ENCODE peak calls at places on chromosomes 7 and 10, in nine cellular contexts. P is kidney; D is stomach; E is astrocyte; W is GM23338; T is ascending aorta; X is CD8-positive, alpha-beta T cell; C is OCI-LY7; N is mammary epithelial cell. I is an unnamed sample.
A peak's percentile ranks its signal among the peaks of the same experiment; 100 is the strongest.

GRCh38 chr10:88299787-88300186 is 283.3 kb downstream of the RNLS start:
- DNase-seq in P (no peak), D (no peak), E (no peak), W (no peak), T (no peak), X (no peak), C (no peak), N (no peak), I (no peak)

GRCh38 chr10:93376372-93377296 is 105.5 kb downstream of the MYOF start:
- DNase-seq in P (peak; percentile 78), D (peak; percentile 26), E (peak; percentile 83), W (peak; percentile 84), T (peak; percentile 82), X (peak; percentile 45), C (peak; percentile 69), N (peak; percentile 81), I (peak; percentile 75)

GRCh38 chr7:32330602-32331001 is 159.6 kb downstream of the LSM5 start:
- DNase-seq in P (no peak), D (no peak), E (no peak), W (no peak), T (no peak), X (no peak), C (no peak), N (no peak), I (no peak)

GRCh38 chr10:60914676-60915075 is 29.3 kb downstream of the RHOBTB1 start:
- DNase-seq in P (peak; percentile 63), D (no peak), E (peak; percentile 92), W (no peak), T (peak; percentile 81), X (no peak), C (no peak), N (no peak), I (no peak)

GRCh38 chr10:58755688-58756087 is 243.0 kb downstream of the BICC1 start:
- DNase-seq in P (no peak), D (no peak), E (peak; percentile 92), W (no peak), T (no peak), X (no peak), C (no peak), N (peak; percentile 77), I (no peak)

GRCh38 chr10:43968076-43968475 is 319.4 kb upstream of the ZNF32 start:
- DNase-seq in P (no peak), D (no peak), E (no peak), W (no peak), T (peak; percentile 22), X (no peak), C (no peak), N (no peak), I (no peak)

GRCh38 chr10:4260483-4260882 is 475.5 kb upstream of the KLF6 start:
- DNase-seq in P (no peak), D (no peak), E (peak; percentile 52), W (no peak), T (no peak), X (no peak), C (no peak), N (peak; percentile 56), I (no peak)

GRCh38 chr10:17649836-17650235 is 5.9 kb downstream of the STAM start:
- DNase-seq in P (no peak), D (no peak), E (peak; percentile 85), W (no peak), T (no peak), X (no peak), C (no peak), N (peak; percentile 20), I (no peak)

GRCh38 chr10:71346731-71347130 is 27.7 kb downstream of the SLC29A3 start:
- DNase-seq in P (no peak), D (no peak), E (no peak), W (no peak), T (no peak), X (no peak), C (no peak), N (no peak), I (no peak)

GRCh38 chr10:29392376-29393021 is 103.6 kb downstream of the LYZL1 start:
- DNase-seq in P (no peak), D (peak; percentile 40), E (no peak), W (peak; percentile 82), T (no peak), X (peak; percentile 19), C (peak; percentile 26), N (peak; percentile 19), I (peak; percentile 18)

GRCh38 chr7:131546583-131547111 is 9.8 kb downstream of the PODXL start:
- DNase-seq in P (peak; percentile 68), D (no peak), E (no peak), W (peak; percentile 95), T (no peak), X (peak; percentile 42), C (peak; percentile 60), N (no peak), I (peak; percentile 29)

GRCh38 chr7:137981668-137982067 is 20.2 kb downstream of the CREB3L2 start:
- DNase-seq in P (no peak), D (no peak), E (no peak), W (no peak), T (no peak), X (no peak), C (peak; percentile 60), N (no peak), I (no peak)
- H3K4me1 ChIP-seq in P (peaks cover 29% of the 10 kb centered on the region), D (peaks cover 99% of the 10 kb centered on the region), E (peaks cover 73% of the 10 kb centered on the region), W (peaks cover 14% of the 10 kb centered on the region), T (peaks cover 93% of the 10 kb centered on the region), X (no peaks in the 10 kb centered on the region), C (peaks cover 57% of the 10 kb centered on the region), N (peaks cover 27% of the 10 kb centered on the region), I (no peaks in the 10 kb centered on the region)

GRCh38 chr7:98163269-98163668 is 48.0 kb upstream of the BHLHA15 start:
- DNase-seq in P (no peak), D (no peak), E (no peak), W (no peak), T (no peak), X (no peak), C (no peak), N (peak; percentile 1), I (no peak)

GRCh38 chr7:98166668-98166970 is 44.6 kb upstream of the BHLHA15 start:
- DNase-seq in P (no peak), D (no peak), E (no peak), W (no peak), T (no peak), X (no peak), C (no peak), N (no peak), I (no peak)

GRCh38 chr7:98165827-98166667 is 45.2 kb upstream of the BHLHA15 start:
- DNase-seq in P (no peak), D (peak; percentile 79), E (no peak), W (peak; percentile 85), T (no peak), X (peak; percentile 68), C (peak; percentile 53), N (peak; percentile 8), I (peak; percentile 35)

GRCh38 chr7:98162758-98163157 is 48.5 kb upstream of the BHLHA15 start:
- DNase-seq in P (no peak), D (no peak), E (no peak), W (no peak), T (no peak), X (no peak), C (peak; percentile 14), N (peak; percentile 65), I (no peak)

DNA sequence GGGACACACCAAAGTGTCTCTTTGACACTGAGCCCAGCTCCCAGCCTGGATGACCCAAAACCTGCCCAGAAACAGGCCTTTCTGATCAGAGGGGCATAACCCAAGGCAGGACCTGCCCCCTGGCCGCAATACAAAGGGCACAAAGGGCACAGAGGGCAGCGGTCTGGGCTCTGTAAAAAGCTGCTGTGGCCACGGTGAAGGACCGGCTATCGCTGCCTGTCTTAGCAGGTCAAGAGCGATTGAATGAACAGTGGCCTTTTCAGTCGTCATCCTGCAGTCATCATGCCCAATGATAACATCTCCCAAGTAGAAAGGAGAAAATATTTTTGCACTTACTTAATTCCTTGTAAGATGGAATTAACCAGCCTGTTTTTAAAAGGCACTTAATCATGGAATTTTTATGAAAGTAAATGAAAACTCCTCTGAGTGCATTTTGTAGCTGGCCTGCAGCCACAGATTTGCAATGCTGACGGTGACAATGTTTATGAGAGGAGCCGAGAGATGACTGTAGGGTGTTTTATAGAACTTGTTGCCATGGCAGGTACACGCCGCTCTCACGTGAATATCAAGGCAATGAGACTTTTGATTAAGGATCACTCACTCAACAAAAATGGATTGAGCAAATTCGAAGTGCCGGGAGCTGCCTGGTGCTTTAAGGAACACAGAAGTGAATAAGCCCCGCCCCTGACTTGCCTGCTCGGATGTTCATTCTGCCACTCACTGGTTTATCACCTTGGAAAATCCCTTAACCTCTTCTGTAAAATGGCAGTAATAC is 47.3 kb upstream of the BHLHA15 start:
- DNase-seq in P (no peak), D (no peak), E (peak; percentile 69), W (no peak), T (no peak), X (no peak), C (no peak), N (peak; percentile 94), I (no peak)
- H3K27ac ChIP-seq in P (no peak overlapping the region), D (no peak overlapping the region), E (peak overlapping the region; percentile 52), W (no peak overlapping the region), T (no peak overlapping the region), X (no peak overlapping the region), C (no peak overlapping the region), N (peak overlapping the region; percentile 90), I (no peak overlapping the region)

GRCh38 chr10:80501913-80502521 is 35.7 kb upstream of the SH2D4B start:
- DNase-seq in P (no peak), D (peak; percentile 9), E (peak; percentile 40), W (no peak), T (peak; percentile 62), X (no peak), C (no peak), N (no peak), I (no peak)

GRCh38 chr10:80504897-80505465 is 32.7 kb upstream of the SH2D4B start:
- DNase-seq in P (no peak), D (no peak), E (no peak), W (no peak), T (no peak), X (no peak), C (no peak), N (peak; percentile 31), I (no peak)

GRCh38 chr10:80502621-80503583 is 34.8 kb upstream of the SH2D4B start:
- DNase-seq in P (no peak), D (peak; percentile 13), E (no peak), W (no peak), T (peak; percentile 59), X (no peak), C (no peak), N (no peak), I (no peak)

GRCh38 chr10:80504158-80504811 is 33.4 kb upstream of the SH2D4B start:
- DNase-seq in P (no peak), D (peak; percentile 39), E (no peak), W (no peak), T (no peak), X (no peak), C (no peak), N (no peak), I (no peak)

GRCh38 chr10:80503584-80504157 is 34.0 kb upstream of the SH2D4B start:
- DNase-seq in P (no peak), D (no peak), E (no peak), W (peak; percentile 47), T (no peak), X (no peak), C (no peak), N (no peak), I (no peak)
- H3K4me1 ChIP-seq in P (peaks cover 69% of the 10 kb centered on the region), D (peaks cover 93% of the 10 kb centered on the region), E (peaks cover 88% of the 10 kb centered on the region), W (peaks cover 6% of the 10 kb centered on the region), T (peaks cover 30% of the 10 kb centered on the region), X (peaks cover 75% of the 10 kb centered on the region), C (no peaks in the 10 kb centered on the region), N (peaks cover 85% of the 10 kb centered on the region), I (peaks cover 76% of the 10 kb centered on the region)

DNA sequence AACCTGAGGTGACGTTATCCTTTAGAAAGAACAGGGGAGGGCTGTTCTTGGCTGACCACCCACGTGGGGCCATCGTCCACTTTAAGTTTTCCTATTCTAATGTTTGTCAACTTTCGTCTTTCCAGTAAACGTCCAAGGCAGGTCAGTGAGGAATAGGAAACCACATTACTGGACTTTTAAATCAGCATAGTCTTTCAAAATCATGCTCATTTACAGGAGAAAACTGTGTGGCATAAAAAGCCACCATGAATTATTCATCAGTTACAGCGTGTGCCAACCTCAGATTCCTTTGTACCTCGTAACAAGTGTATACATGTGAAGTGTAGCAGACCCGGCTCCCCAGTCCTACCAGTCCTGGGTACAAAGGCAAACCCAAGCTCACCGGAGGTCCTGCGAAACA is 25.1 kb upstream of the ABLIM1 start:
- DNase-seq in P (no peak), D (no peak), E (peak; percentile 49), W (no peak), T (peak; percentile 66), X (no peak), C (no peak), N (peak; percentile 74), I (no peak)
- H3K27ac ChIP-seq in P (peak overlapping the region; percentile 91), D (peak overlapping the region; percentile 54), E (peak overlapping the region; percentile 82), W (no peak overlapping the region), T (peak overlapping the region; percentile 76), X (no peak overlapping the region), C (no peak overlapping the region), N (no peak overlapping the region), I (no peak overlapping the region)